ENCODE peak calls at places on chromosomes 5 and 9, in seven cellular contexts. B is hepatocyte; K is activated T-cell treated with anti-CD3 and anti-CD28 coated beads, Interleukin-2, amount 50 U/mL, for 72 hours; C is HFFc6; O is GM12891; Y is pancreas; E is MV-4-11. H is an unnamed sample.

GRCh38 chr9:106467113-106467846 is 395.7 kb upstream of the ZNF462 start:
- DNase-seq in B (peak; percentile 20), K (no peak), C (no peak), O (no peak), Y (no peak), E (no peak), H (no peak)

GRCh38 chr9:108151161-108151586 is 661.6 kb upstream of the KLF4 start:
- DNase-seq in B (no peak), K (no peak), C (no peak), O (no peak), Y (no peak), E (peak; percentile 89), H (no peak)

GRCh38 chr5:156991714-156992113 is 28.7 kb upstream of the TIMD4 start:
- DNase-seq in B (no peak), K (no peak), C (no peak), O (no peak), Y (no peak), E (peak; percentile 36), H (no peak)

GRCh38 chr9:35611230-35611797 is 6.3 kb downstream of the TESK1 start:
- DNase-seq in B (peak; percentile 53), K (peak; percentile 64), C (no peak), O (no peak), Y (no peak), E (peak; percentile 21), H (no peak)

GRCh38 chr9:93677641-93678136 is 101.3 kb downstream of the PHF2 start:
- DNase-seq in B (no peak), K (no peak), C (no peak), O (no peak), Y (peak; percentile 4), E (no peak), H (peak; percentile 28)

GRCh38 chr5:41416336-41416735 is 94.1 kb downstream of the PLCXD3 start:
- DNase-seq in B (no peak), K (no peak), C (no peak), O (no peak), Y (no peak), E (no peak), H (no peak)

GRCh38 chr5:62575556-62575955 is 3.1 kb upstream of the LRRC70 start:
- DNase-seq in B (no peak), K (no peak), C (no peak), O (no peak), Y (no peak), E (no peak), H (no peak)

GRCh38 chr5:13632676-13633075 is 311.8 kb downstream of the DNAH5 start:
- DNase-seq in B (no peak), K (no peak), C (peak; percentile 61), O (no peak), Y (no peak), E (no peak), H (no peak)

GRCh38 chr9:37732086-37732744 is 21.4 kb upstream of the TRMT10B start:
- DNase-seq in B (no peak), K (no peak), C (no peak), O (no peak), Y (no peak), E (no peak), H (no peak)

GRCh38 chr9:109775516-109775915 is 4.5 kb upstream of the PALM2AKAP2 start:
- DNase-seq in B (no peak), K (no peak), C (peak; percentile 17), O (no peak), Y (no peak), E (no peak), H (no peak)

GRCh38 chr5:122401991-122402710 is 90.1 kb downstream of the SNCAIP start:
- DNase-seq in B (no peak), K (no peak), C (no peak), O (no peak), Y (no peak), E (no peak), H (no peak)

GRCh38 chr5:57175586-57175985 is 1.7 kb downstream of the GPBP1 start:
- DNase-seq in B (peak; percentile 37), K (peak; percentile 58), C (no peak), O (no peak), Y (no peak), E (no peak), H (no peak)

GRCh38 chr5:74630387-74631087 is 10.0 kb downstream of the ENC1 start:
- DNase-seq in B (no peak), K (peak; percentile 14), C (peak; percentile 88), O (no peak), Y (no peak), E (no peak), H (no peak)

GRCh38 chr9:80175286-80175906 is 603.6 kb downstream of the TLE4 start:
- DNase-seq in B (peak; percentile 57), K (peak; percentile 3), C (peak; percentile 8), O (no peak), Y (no peak), E (peak; percentile 20), H (no peak)

GRCh38 chr9:14399736-14400657 is 86.1 kb upstream of the NFIB start:
- DNase-seq in B (no peak), K (no peak), C (no peak), O (no peak), Y (no peak), E (no peak), H (no peak)

GRCh38 chr5:27821681-27822080 is 783.3 kb upstream of the CDH9 start:
- DNase-seq in B (no peak), K (no peak), C (no peak), O (no peak), Y (no peak), E (no peak), H (no peak)

GRCh38 chr9:78408388-78408787 is 111.5 kb downstream of the PSAT1 start:
- DNase-seq in B (no peak), K (no peak), C (no peak), O (no peak), Y (no peak), E (no peak), H (no peak)

GRCh38 chr9:33128570-33128969 is 38.6 kb downstream of the B4GALT1 start:
- DNase-seq in B (no peak), K (no peak), C (no peak), O (no peak), Y (no peak), E (no peak), H (no peak)

GRCh38 chr5:68659876-68660275 is 433.9 kb upstream of the SLC30A5 start:
- DNase-seq in B (no peak), K (no peak), C (peak; percentile 33), O (no peak), Y (no peak), E (no peak), H (no peak)

GRCh38 chr9:69564557-69564956 is 107.6 kb downstream of the APBA1 start:
- DNase-seq in B (no peak), K (no peak), C (no peak), O (no peak), Y (no peak), E (no peak), H (no peak)

GRCh38 chr9:33878691-33879366 is 61.9 kb downstream of the UBE2R2 start:
- DNase-seq in B (no peak), K (no peak), C (no peak), O (no peak), Y (no peak), E (no peak), H (no peak)